ENCODE peak calls at places on chromosomes 5 and 9, in six cellular contexts. K, I, B, Q, R and O are unnamed samples.
A peak's percentile ranks its signal among the peaks of the same experiment; 100 is the strongest.

GRCh38 chr9:121651295-121652036 is at the start of gene DAB2IP:
- DNase-seq in B (peak; percentile 52), K (peak; percentile 93), R (no peak), Q (peak; percentile 73), I (peak; percentile 69), O (no peak)

GRCh38 chr9:121830441-121831140 is 179.2 kb downstream of the DAB2IP start:
- DNase-seq in R (no peak), B (no peak), I (no peak), Q (no peak), K (no peak), O (no peak)

GRCh38 chr5:133861161-133861737 is 107.2 kb downstream of the C5orf15 start:
- DNase-seq in Q (no peak), K (no peak), B (no peak), R (no peak), I (no peak), O (no peak)

GRCh38 chr9:72254881-72255545 is 105.8 kb downstream of the GDA start:
- DNase-seq in R (no peak), K (no peak), Q (no peak), B (no peak), I (no peak), O (no peak)

GRCh38 chr9:133762488-133763271 is 24.5 kb upstream of the SARDH start:
- DNase-seq in B (no peak), R (no peak), I (no peak), K (no peak), Q (peak; percentile 17), O (no peak)

GRCh38 chr5:142143878-142144277 is 35.3 kb downstream of the NDFIP1 start:
- DNase-seq in Q (no peak), I (peak; percentile 72), K (peak; percentile 47), B (peak; percentile 50), R (peak; percentile 77), O (no peak)

GRCh38 chr5:68134033-68134668 is 81.4 kb upstream of the PIK3R1 start:
- DNase-seq in I (no peak), R (no peak), B (no peak), Q (peak; percentile 37), K (no peak), O (no peak)

GRCh38 chr9:10612649-10613398 is at the start of gene PTPRD:
- DNase-seq in R (no peak), I (peak; percentile 42), K (peak; percentile 78), B (peak; percentile 77), Q (peak; percentile 71), O (peak; percentile 24)

GRCh38 chr9:113511047-113511521 is 47.6 kb downstream of the RGS3 start:
- DNase-seq in K (peak; percentile 73), Q (no peak), I (no peak), B (no peak), R (no peak), O (no peak)

GRCh38 chr5:38078161-38078560 is 180.2 kb upstream of the EGFLAM start:
- DNase-seq in Q (no peak), R (no peak), B (peak; percentile 39), I (peak; percentile 12), K (no peak), O (peak; percentile 36)

GRCh38 chr5:116864157-116864837 is 289.7 kb upstream of the SEMA6A start:
- DNase-seq in I (no peak), R (no peak), Q (peak; percentile 88), B (no peak), K (peak; percentile 30), O (peak; percentile 1)

GRCh38 chr5:50302815-50303490 is 138.1 kb downstream of the EMB start:
- DNase-seq in Q (no peak), B (peak; percentile 91), R (peak; percentile 39), I (peak; percentile 51), K (no peak), O (peak; percentile 51)

GRCh38 chr9:103522409-103522808 is 527.3 kb downstream of the CYLC2 start:
- DNase-seq in I (no peak), R (no peak), Q (no peak), B (no peak), K (no peak), O (no peak)

GRCh38 chr5:176748073-176748966 is 62.0 kb upstream of the UNC5A start:
- DNase-seq in K (peak; percentile 21), B (peak; percentile 28), Q (no peak), I (no peak), R (no peak), O (no peak)

GRCh38 chr9:2339416-2339815 is 282.2 kb upstream of the VLDLR start:
- DNase-seq in K (no peak), B (no peak), R (no peak), Q (no peak), I (no peak), O (no peak)

GRCh38 chr5:171120986-171121622 is 187.9 kb upstream of the TLX3 start:
- DNase-seq in B (no peak), R (no peak), Q (no peak), I (no peak), K (no peak), O (no peak)

GRCh38 chr5:119220576-119221197 is 135.1 kb upstream of the TNFAIP8 start:
- DNase-seq in Q (no peak), K (no peak), B (no peak), R (peak; percentile 54), I (no peak), O (no peak)

GRCh38 chr5:14463629-14464028 is 118.0 kb upstream of the OTULINL start:
- DNase-seq in Q (no peak), K (no peak), I (peak; percentile 81), R (no peak), B (peak; percentile 89), O (peak; percentile 73)

GRCh38 chr9:3018691-3019230 is 174.9 kb upstream of the PUM3 start:
- DNase-seq in I (no peak), B (no peak), R (no peak), K (no peak), Q (no peak), O (no peak)

GRCh38 chr5:9895305-9895650 is 265.1 kb upstream of the TAS2R1 start:
- DNase-seq in R (no peak), I (no peak), Q (peak; percentile 41), K (no peak), B (no peak), O (no peak)

GRCh38 chr5:91301459-91301858 is 81.7 kb downstream of the ARRDC3 start:
- DNase-seq in K (no peak), B (no peak), I (peak; percentile 87), Q (no peak), R (no peak), O (no peak)

GRCh38 chr9:34454571-34455065 is 3.8 kb downstream of the FAM219A start:
- DNase-seq in B (peak; percentile 71), K (peak; percentile 34), I (peak; percentile 89), R (no peak), Q (no peak), O (peak; percentile 18)

GRCh38 chr9:85155380-85155779 is 485.9 kb downstream of the NTRK2 start:
- DNase-seq in Q (no peak), K (no peak), R (no peak), B (no peak), I (no peak), O (no peak)

GRCh38 chr5:94524841-94525697 is 93.3 kb downstream of the KIAA0825 start:
- DNase-seq in B (peak; percentile 53), Q (no peak), K (peak; percentile 46), I (peak; percentile 56), R (peak; percentile 75), O (peak; percentile 34)

GRCh38 chr5:123721721-123722276 is 209.8 kb downstream of the CSNK1G3 start:
- DNase-seq in R (no peak), Q (no peak), K (no peak), I (no peak), B (no peak), O (peak; percentile 70)

GRCh38 chr9:25415723-25416122 is 262.5 kb downstream of the TUSC1 start:
- DNase-seq in R (no peak), I (no peak), Q (no peak), B (no peak), K (no peak), O (no peak)

GRCh38 chr5:159337291-159337974 is 7.1 kb upstream of the IL12B start:
- DNase-seq in K (no peak), B (peak; percentile 67), Q (no peak), I (peak; percentile 84), R (no peak), O (peak; percentile 89)
- H3K27ac ChIP-seq in K (peak overlapping the region; percentile 56), B (peak overlapping the region; percentile 73), Q (no peak overlapping the region), I (peak overlapping the region; percentile 55), R (no peak overlapping the region), O (no peak overlapping the region)

GRCh38 chr9:130913599-130914416 is 17.2 kb upstream of the QRFP start:
- DNase-seq in K (no peak), I (no peak), R (no peak), Q (no peak), B (no peak), O (no peak)
- H3K4me2 ChIP-seq in K (no peak overlapping the region), I (peak overlapping the region; percentile 36), R (no peak overlapping the region), Q (no peak overlapping the region), B (peak overlapping the region; percentile 73), O (peak overlapping the region; percentile 75)

GRCh38 chr9:83920942-83921707 is at the start of gene KIF27:
- DNase-seq in R (peak; percentile 99), B (peak; percentile 93), Q (peak; percentile 98), I (peak; percentile 99), K (peak; percentile 96), O (peak; percentile 88)
- H2AFZ ChIP-seq in R (peak within 1 kb of the TSS; percentile 77), B (peak within 1 kb of the TSS; percentile 87), Q (peak within 1 kb of the TSS; percentile 74), I (peak within 1 kb of the TSS; percentile 97), K (peak within 1 kb of the TSS; percentile 92), O (peak within 1 kb of the TSS; percentile 74)

DNA sequence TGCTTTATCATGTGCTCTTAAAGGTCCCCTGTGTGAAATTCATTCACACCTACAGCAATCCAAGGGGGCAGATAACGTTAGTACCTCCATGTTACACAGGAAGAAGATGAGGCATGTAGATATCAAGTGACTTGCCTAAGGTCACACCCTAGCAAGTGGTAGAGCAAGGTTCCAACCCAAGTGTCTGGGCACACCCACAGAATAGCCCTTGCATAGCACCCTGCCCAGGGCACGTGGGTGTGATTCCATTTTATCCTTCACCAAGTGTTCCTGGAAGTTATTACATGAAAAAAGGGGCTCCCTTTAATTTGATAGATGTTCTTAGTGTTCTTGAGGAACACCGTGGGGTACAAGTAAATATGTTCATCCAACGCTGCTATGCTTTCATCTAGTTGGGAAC is 4.9 kb downstream of the TMEM171 start:
- DNase-seq in Q (no peak), B (no peak), K (no peak), R (no peak), I (no peak), O (no peak)
- H3K27ac ChIP-seq in Q (no peak overlapping the region), B (no peak overlapping the region), K (no peak overlapping the region), R (no peak overlapping the region), I (no peak overlapping the region), O (no peak overlapping the region)

GRCh38 chr9:6600006-6600405 is 45.5 kb downstream of the GLDC start:
- DNase-seq in I (no peak), R (no peak), B (no peak), K (no peak), Q (no peak), O (no peak)
- H3K4me2 ChIP-seq in I (no peak overlapping the region), R (no peak overlapping the region), B (no peak overlapping the region), K (no peak overlapping the region), Q (no peak overlapping the region), O (no peak overlapping the region)

GRCh38 chr5:112929336-112930081 is 7.5 kb upstream of the REEP5 start:
- DNase-seq in Q (no peak), R (no peak), B (peak; percentile 56), I (no peak), K (no peak), O (no peak)
- H2AFZ ChIP-seq in Q (no peak overlapping the region), R (no peak overlapping the region), B (no peak overlapping the region), I (no peak overlapping the region), K (no peak overlapping the region), O (no peak overlapping the region)

DNA sequence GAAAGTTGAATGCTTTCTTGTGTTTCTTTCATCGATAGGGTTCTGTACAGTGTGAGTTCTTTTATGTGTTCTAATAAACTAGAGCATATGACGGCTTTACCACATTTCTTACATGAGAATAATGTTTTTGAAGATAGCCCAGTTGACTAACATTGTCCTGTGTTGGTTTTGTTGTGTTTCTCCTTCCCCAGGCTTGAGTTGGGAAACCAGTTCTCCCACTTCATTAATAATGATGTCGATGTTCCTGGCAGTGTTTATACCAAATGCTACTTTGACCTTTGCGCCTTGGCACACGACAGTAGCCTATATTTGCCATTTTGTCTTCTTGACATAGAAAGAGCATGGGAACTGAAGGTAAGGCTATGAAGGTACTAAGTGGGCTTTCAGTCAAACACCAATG is 14.4 kb upstream of the ZNF782 start:
- DNase-seq in R (no peak), Q (no peak), B (peak; percentile 63), I (no peak), K (no peak), O (no peak)
- H3K27ac ChIP-seq in R (no peak overlapping the region), Q (no peak overlapping the region), B (peak overlapping the region; percentile 19), I (no peak overlapping the region), K (no peak overlapping the region), O (no peak overlapping the region)